ENCODE peak calls at places on chromosome 12, in eight cellular contexts. F is H1, E is endothelial cell of umbilical vein, O is HCT116, Z is K562, G is HepG2, B is GM12878, K is SK-N-MC. J is an unnamed sample.

GRCh38 chr12:89857652-89858274 is 149.1 kb upstream of the ATP2B1 start:
- DNase-seq in B (no peak), O (no peak), Z (no peak), F (no peak), G (no peak), K (no peak), E (no peak), J (no peak)

GRCh38 chr12:62817556-62818271 is 117.2 kb downstream of the PPM1H start:
- DNase-seq in Z (peak; percentile 38), E (peak; percentile 68), K (peak; percentile 12), O (no peak), F (no peak), B (no peak), G (no peak), J (no peak)

GRCh38 chr12:69824956-69825355 is at the start of gene MYRFL:
- DNase-seq in G (no peak), K (no peak), F (no peak), E (no peak), Z (no peak), B (no peak), O (no peak), J (no peak)

GRCh38 chr12:42794811-42795210 is 205.3 kb upstream of the PRICKLE1 start:
- DNase-seq in E (no peak), O (no peak), G (no peak), F (no peak), B (no peak), Z (no peak), K (no peak), J (no peak)

GRCh38 chr12:97960741-97961608 is 498.4 kb downstream of the RMST start:
- DNase-seq in F (peak; percentile 64), E (peak; percentile 20), G (peak; percentile 14), K (no peak), O (peak; percentile 8), Z (peak; percentile 14), B (peak; percentile 3), J (peak; percentile 19)

GRCh38 chr12:96241484-96242256 is 47.5 kb downstream of the ELK3 start:
- DNase-seq in F (no peak), Z (no peak), K (no peak), O (no peak), B (no peak), E (peak; percentile 52), G (no peak), J (no peak)

GRCh38 chr12:124293286-124294003 is 1.4 kb upstream of the RFLNA start:
- DNase-seq in G (no peak), Z (no peak), F (no peak), B (no peak), K (no peak), O (no peak), E (no peak), J (no peak)

GRCh38 chr12:110531741-110532333 is 29.7 kb downstream of the RAD9B start:
- DNase-seq in G (no peak), E (no peak), Z (no peak), K (no peak), B (peak; percentile 96), O (no peak), F (no peak), J (no peak)

GRCh38 chr12:7303230-7303629 is 642 bp upstream of the ACSM4 start:
- DNase-seq in E (no peak), G (no peak), F (no peak), K (no peak), O (no peak), B (no peak), Z (peak; percentile 69), J (no peak)

GRCh38 chr12:130573235-130573634 is 142.9 kb downstream of the RIMBP2 start:
- DNase-seq in B (no peak), Z (no peak), G (no peak), K (no peak), F (no peak), E (no peak), O (no peak), J (no peak)

GRCh38 chr12:26226119-26226518 is 30.7 kb downstream of the SSPN start:
- DNase-seq in B (no peak), E (no peak), O (no peak), K (no peak), F (no peak), G (no peak), Z (no peak), J (no peak)

GRCh38 chr12:39124768-39125167 is 219.4 kb upstream of the CPNE8 start:
- DNase-seq in K (no peak), E (no peak), B (no peak), O (no peak), Z (no peak), G (no peak), F (no peak), J (no peak)

GRCh38 chr12:124607681-124608425 is 40.4 kb upstream of the NCOR2 start:
- DNase-seq in E (no peak), B (no peak), O (no peak), Z (no peak), G (no peak), F (no peak), K (no peak), J (no peak)

GRCh38 chr12:79420146-79420618 is 270.6 kb downstream of the PAWR start:
- DNase-seq in F (no peak), G (peak; percentile 73), O (peak; percentile 45), Z (no peak), E (peak; percentile 93), K (no peak), B (no peak), J (no peak)

GRCh38 chr12:101039848-101040531 is 170.0 kb downstream of the SLC5A8 start:
- DNase-seq in Z (no peak), O (no peak), K (no peak), B (no peak), F (no peak), G (no peak), E (no peak), J (no peak)

GRCh38 chr12:29103539-29103974 is 45.5 kb upstream of the FAR2 start:
- DNase-seq in E (no peak), G (no peak), F (no peak), O (no peak), Z (no peak), B (peak; percentile 75), K (no peak), J (no peak)

GRCh38 chr12:112022241-112023016 is 9.2 kb downstream of the ERP29 start:
- DNase-seq in O (no peak), F (no peak), Z (no peak), G (no peak), E (no peak), B (no peak), K (no peak), J (no peak)

GRCh38 chr12:112023759-112024396 is 10.7 kb downstream of the ERP29 start:
- DNase-seq in B (no peak), Z (no peak), O (no peak), F (no peak), G (no peak), E (no peak), K (no peak), J (no peak)

GRCh38 chr12:112018571-112019237 is 5.5 kb downstream of the ERP29 start:
- DNase-seq in O (no peak), E (peak; percentile 18), G (no peak), Z (no peak), B (no peak), F (no peak), K (no peak), J (no peak)

GRCh38 chr12:112017041-112017440 is 3.8 kb downstream of the ERP29 start:
- DNase-seq in F (no peak), K (no peak), O (no peak), E (no peak), Z (no peak), B (no peak), G (no peak), J (no peak)

GRCh38 chr12:112020947-112021457 is 7.8 kb downstream of the ERP29 start:
- DNase-seq in E (no peak), O (no peak), B (no peak), Z (no peak), F (no peak), G (no peak), K (no peak), J (no peak)
- TF ChIP-seq POLR2AphosphoS5 in E (no peak), O (no peak), B (no peak), Z (no peak), F (peak; percentile 68), G (no peak), K (no peak), J (no peak)

GRCh38 chr12:120093592-120094355 is 22.8 kb downstream of the RAB35 start:
- DNase-seq in F (peak; percentile 86), K (no peak), O (no peak), E (no peak), B (no peak), Z (peak; percentile 42), G (no peak), J (peak; percentile 97)

GRCh38 chr12:120092531-120093335 is 23.8 kb downstream of the RAB35 start:
- DNase-seq in Z (no peak), F (no peak), K (no peak), B (no peak), G (peak; percentile 32), E (no peak), O (no peak), J (no peak)

GRCh38 chr12:120094485-120094884 is 22.1 kb downstream of the RAB35 start:
- DNase-seq in Z (no peak), E (no peak), G (no peak), B (no peak), F (no peak), K (no peak), O (no peak), J (peak; percentile 47)

GRCh38 chr12:120091371-120092090 is 25.0 kb downstream of the RAB35 start:
- DNase-seq in Z (no peak), G (no peak), E (no peak), B (no peak), K (no peak), O (no peak), F (no peak), J (no peak)

DNA sequence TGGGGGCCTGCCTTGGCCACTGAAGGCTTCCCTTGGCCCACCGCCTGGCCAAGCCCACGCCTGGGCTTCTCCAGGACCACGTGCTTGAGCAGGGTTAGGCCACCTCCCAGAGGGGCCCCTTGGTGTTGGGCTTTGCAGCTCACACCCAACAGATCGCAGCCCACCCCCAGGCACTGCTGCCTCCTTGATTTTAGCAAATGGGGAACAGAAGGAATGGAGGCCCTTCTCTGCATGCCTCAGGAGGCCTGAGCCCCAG is 23.3 kb downstream of the RAB35 start:
- DNase-seq in Z (no peak), G (no peak), E (no peak), K (no peak), F (no peak), B (no peak), O (no peak), J (peak; percentile 45)
- H3K9ac ChIP-seq in Z (no peak overlapping the region), G (no peak overlapping the region), E (no peak overlapping the region), K (no peak overlapping the region), F (no peak overlapping the region), B (no peak overlapping the region), O (no peak overlapping the region), J (no peak overlapping the region)

DNA sequence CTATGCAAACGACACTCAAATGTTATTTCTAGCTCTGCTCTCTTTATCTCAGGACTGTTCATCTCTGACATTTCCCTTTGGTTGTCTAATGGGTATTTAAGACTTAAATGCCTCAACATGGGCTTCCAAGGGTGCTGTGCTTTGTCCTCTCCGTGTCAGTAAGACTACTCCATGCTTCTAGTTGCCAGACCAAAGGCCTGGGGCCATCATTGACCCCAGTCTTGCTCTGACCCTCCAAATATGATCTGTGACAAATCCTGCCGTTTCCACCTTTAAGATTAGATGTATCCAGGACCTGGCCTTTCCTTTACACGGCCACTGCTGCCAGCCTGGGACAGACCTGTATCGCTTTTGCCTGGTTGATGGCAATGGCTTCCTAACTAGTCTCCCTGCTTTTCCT is 126.3 kb upstream of the DYRK2 start:
- DNase-seq in B (no peak), G (no peak), Z (no peak), E (no peak), F (no peak), O (no peak), K (no peak), J (no peak)
- TF ChIP-seq POLR2AphosphoS5 in B (no peak), G (no peak), Z (no peak), E (no peak), F (no peak), O (no peak), K (no peak), J (no peak)

GRCh38 chr12:123142948-123143752 is 7.7 kb downstream of the PITPNM2 start:
- DNase-seq in E (no peak), O (peak; percentile 38), F (no peak), B (no peak), G (peak; percentile 66), K (no peak), Z (peak; percentile 60), J (no peak)
- H3K9ac ChIP-seq in E (no peak overlapping the region), O (peak overlapping the region; percentile 57), F (no peak overlapping the region), B (no peak overlapping the region), G (peak overlapping the region; percentile 77), K (no peak overlapping the region), Z (no peak overlapping the region), J (no peak overlapping the region)

J was measured in SK-N-SH.